ENCODE peak calls at places on chromosomes 1 and 21, in eight cellular contexts. H is coronary artery, B is psoas muscle, P is astrocyte of the cerebellum, S is SK-N-SH, D is uterus, L is tibial nerve, C is MM.1S. F is an unnamed sample.

GRCh38 chr1:28860332-28861073 is 48.5 kb downstream of the OPRD1 start:
- DNase-seq in H (no peak), B (no peak), P (no peak), S (no peak), D (no peak), L (no peak), C (no peak), F (no peak)

GRCh38 chr1:44616991-44617702 is 57.1 kb downstream of the TMEM53 start:
- DNase-seq in H (no peak), B (peak; percentile 30), P (no peak), S (peak; percentile 71), D (peak; percentile 59), L (no peak), C (no peak), F (no peak)

GRCh38 chr1:118047650-118048224 is 118.2 kb downstream of the WDR3 start:
- DNase-seq in H (no peak), B (no peak), P (no peak), S (no peak), D (no peak), L (no peak), C (no peak), F (no peak)

GRCh38 chr1:77688939-77689338 is 6.5 kb upstream of the ZZZ3 start:
- DNase-seq in H (no peak), B (no peak), P (no peak), S (no peak), D (no peak), L (no peak), C (no peak), F (no peak)

GRCh38 chr1:247656475-247656874 is 23.1 kb downstream of the OR13G1 start:
- DNase-seq in H (no peak), B (no peak), P (no peak), S (no peak), D (no peak), L (no peak), C (no peak), F (no peak)

GRCh38 chr1:38127432-38127831 is 80.8 kb upstream of the POU3F1 start:
- DNase-seq in H (no peak), B (no peak), P (no peak), S (no peak), D (no peak), L (no peak), C (no peak), F (no peak)

GRCh38 chr1:28296401-28297220 is 32.2 kb upstream of the MED18 start:
- DNase-seq in H (no peak), B (no peak), P (no peak), S (no peak), D (peak; percentile 87), L (no peak), C (no peak), F (no peak)

GRCh38 chr1:172069535-172069934 is 228.2 kb downstream of the DNM3 start:
- DNase-seq in H (no peak), B (no peak), P (peak; percentile 5), S (no peak), D (peak; percentile 32), L (no peak), C (no peak), F (no peak)

GRCh38 chr21:28066051-28066450 is 926.6 kb downstream of the LTN1 start:
- DNase-seq in H (no peak), B (no peak), P (no peak), S (no peak), D (no peak), L (no peak), C (peak; percentile 66), F (no peak)

GRCh38 chr1:213914351-213914750 is 73.4 kb upstream of the PROX1 start:
- DNase-seq in H (no peak), B (no peak), P (no peak), S (no peak), D (no peak), L (no peak), C (no peak), F (no peak)

GRCh38 chr1:87398644-87399043 is 70.0 kb downstream of the LMO4 start:
- DNase-seq in H (no peak), B (no peak), P (peak; percentile 63), S (no peak), D (no peak), L (no peak), C (no peak), F (no peak)

GRCh38 chr1:167412072-167412471 is 106.3 kb downstream of the CD247 start:
- DNase-seq in H (no peak), B (no peak), P (no peak), S (no peak), D (no peak), L (no peak), C (no peak), F (no peak)

DNA sequence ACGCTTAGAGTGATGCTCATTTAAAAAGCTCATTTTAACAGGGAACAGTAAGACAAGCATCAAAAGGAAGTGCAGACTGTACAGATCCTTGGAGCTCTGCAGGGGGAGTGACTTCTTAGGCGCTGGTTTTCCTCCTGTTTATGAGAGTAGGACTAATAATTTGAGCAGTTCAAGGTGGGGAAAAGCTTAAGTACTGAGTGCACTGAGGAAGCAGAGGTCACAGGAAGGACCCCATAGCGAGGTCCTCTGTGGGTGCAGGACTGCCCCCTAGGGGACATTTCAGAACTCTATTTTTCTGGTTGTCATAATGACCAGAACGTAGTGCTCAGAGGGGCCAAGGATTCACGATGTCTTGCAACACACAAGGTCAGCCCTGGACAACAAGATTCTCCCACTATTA is 112.1 kb downstream of the HLCS start:
- DNase-seq in H (no peak), B (no peak), P (no peak), S (peak; percentile 68), D (no peak), L (no peak), C (peak; percentile 23), F (no peak)
- TF ChIP-seq CTCF in H (no peak), B (peak; percentile 48), P (peak; percentile 65), S (peak; percentile 71), D (peak; percentile 5), L (peak; percentile 35), C (peak; percentile 43), F (peak; percentile 65)

DNA sequence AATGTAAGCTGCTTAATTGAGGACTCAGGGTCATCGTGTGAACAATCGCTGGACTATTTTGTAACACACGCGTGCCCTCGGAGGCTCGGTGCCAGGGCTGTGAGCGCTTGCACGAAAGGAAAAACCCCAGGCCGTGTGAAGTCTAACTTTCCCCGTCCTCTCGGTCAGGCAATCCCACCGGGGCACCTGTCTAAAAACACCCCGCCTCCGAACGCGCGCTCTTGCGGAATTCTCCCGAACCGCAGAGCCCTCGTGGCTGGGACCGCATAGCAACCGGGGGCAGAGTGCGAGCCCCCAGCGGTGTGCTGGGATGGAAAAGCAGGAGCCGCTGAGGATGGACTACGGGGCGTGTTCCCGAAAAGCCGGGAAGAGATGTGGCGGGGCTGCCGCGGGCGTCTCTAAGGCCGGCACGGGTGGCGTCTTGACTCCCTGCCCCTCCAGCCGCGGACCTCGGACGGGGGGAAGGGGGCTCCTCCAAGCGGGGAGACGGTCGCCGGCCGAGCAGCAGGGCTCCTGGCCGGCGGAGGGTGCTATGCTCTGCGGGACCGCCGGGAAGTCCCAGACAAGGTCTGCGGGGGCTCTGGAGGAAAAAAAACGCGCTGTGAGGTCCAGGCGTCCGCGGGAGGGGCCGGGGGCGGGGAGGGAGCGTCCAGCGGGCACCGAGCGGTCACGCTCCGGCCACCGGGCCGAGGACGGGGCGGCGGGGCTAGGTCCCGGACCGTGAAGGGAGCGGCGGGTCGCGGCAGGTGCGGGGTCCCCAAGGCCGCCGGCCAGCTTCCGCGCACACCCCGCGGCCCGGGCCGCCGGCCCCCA is 936 bp downstream of the ZBTB21 start:
- DNase-seq in H (peak; percentile 85), B (peak; percentile 64), P (peak; percentile 40), S (peak; percentile 69), D (peak; percentile 50), L (no peak), C (peak; percentile 83), F (no peak)
- TF ChIP-seq CTCF in H (peak; percentile 28), B (peak; percentile 29), P (peak; percentile 7), S (peak; percentile 40), D (no peak), L (peak; percentile 48), C (peak; percentile 53), F (peak; percentile 49)

GRCh38 chr1:193143285-193143684 is 21.5 kb downstream of the CDC73 start:
- DNase-seq in H (no peak), B (no peak), P (peak; percentile 19), S (no peak), D (no peak), L (no peak), C (no peak), F (no peak)
- TF ChIP-seq CTCF in H (no peak), B (peak; percentile 34), P (no peak), S (peak; percentile 60), D (no peak), L (no peak), C (peak; percentile 33), F (peak; percentile 59)

GRCh38 chr1:234214129-234214910 is 158.9 kb upstream of the COA6 start:
- DNase-seq in H (no peak), B (peak; percentile 26), P (no peak), S (peak; percentile 87), D (no peak), L (no peak), C (no peak), F (no peak)

GRCh38 chr1:234218078-234218477 is 155.2 kb upstream of the COA6 start:
- DNase-seq in H (no peak), B (no peak), P (no peak), S (no peak), D (no peak), L (no peak), C (no peak), F (no peak)

GRCh38 chr1:234217316-234217840 is 155.9 kb upstream of the COA6 start:
- DNase-seq in H (no peak), B (no peak), P (no peak), S (no peak), D (no peak), L (no peak), C (no peak), F (no peak)

GRCh38 chr1:234214911-234215892 is 158.1 kb upstream of the COA6 start:
- DNase-seq in H (no peak), B (no peak), P (no peak), S (no peak), D (no peak), L (no peak), C (no peak), F (no peak)

DNA sequence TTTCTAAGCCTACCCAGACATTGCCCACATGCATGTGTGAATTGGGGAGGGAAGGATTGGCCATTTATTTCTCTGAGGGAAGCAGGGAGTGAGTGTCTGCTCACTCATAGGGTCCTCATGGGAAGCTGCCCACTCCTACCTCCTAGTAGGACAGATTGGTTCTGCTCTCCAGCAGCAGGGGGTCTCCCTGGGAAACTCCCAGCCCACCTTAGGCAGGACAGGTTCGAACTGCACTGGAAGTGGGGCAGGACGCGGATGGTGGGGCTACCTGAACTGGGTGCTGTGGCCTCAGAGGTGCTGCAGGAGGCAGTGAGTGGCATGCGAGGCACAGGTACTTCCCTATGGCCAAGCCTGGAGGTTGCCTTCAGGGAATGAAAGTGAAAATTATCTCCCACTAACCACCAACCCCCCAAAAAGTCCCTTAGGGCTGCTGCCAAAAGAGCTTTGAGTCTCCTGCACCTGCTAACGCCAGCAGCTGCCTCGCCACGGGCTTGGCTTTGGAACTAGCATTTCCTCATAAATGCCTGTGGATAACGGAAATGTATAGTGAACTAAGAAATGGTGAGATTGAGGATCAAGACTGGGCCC is 157.0 kb upstream of the COA6 start:
- DNase-seq in H (no peak), B (no peak), P (no peak), S (no peak), D (no peak), L (no peak), C (peak; percentile 21), F (no peak)
- TF ChIP-seq CTCF in H (no peak), B (no peak), P (no peak), S (no peak), D (no peak), L (no peak), C (no peak), F (no peak)

F was measured in osteocyte.